ENCODE peak calls at places on chromosomes 6 and 20, in five cellular contexts. K is A549, H is esophagus squamous epithelium, E is breast epithelium, U is IMR-90. Z is an unnamed sample.

GRCh38 chr6:1453024-1453423 is 63.6 kb downstream of the FOXF2 start:
- DNase-seq in E (no peak), K (no peak), H (no peak), U (no peak), Z (no peak)

GRCh38 chr20:17947474-17947815 is 21.1 kb downstream of the SNX5 start:
- DNase-seq in H (no peak), K (no peak), U (no peak), E (no peak), Z (no peak)

GRCh38 chr20:57065646-57066045 is 200.8 kb downstream of the BMP7 start:
- DNase-seq in U (no peak), H (no peak), E (no peak), K (no peak), Z (no peak)

GRCh38 chr6:4668271-4669179 is 107.7 kb upstream of the CDYL start:
- DNase-seq in H (no peak), E (no peak), U (peak; percentile 51), K (no peak), Z (no peak)

GRCh38 chr20:16434087-16434664 is 139.1 kb downstream of the KIF16B start:
- DNase-seq in E (peak; percentile 52), H (no peak), K (peak; percentile 47), U (peak; percentile 18), Z (peak; percentile 38)

GRCh38 chr20:53677447-53678314 is 84.0 kb upstream of the ZNF217 start:
- DNase-seq in H (no peak), E (no peak), K (peak; percentile 36), U (peak; percentile 46), Z (peak; percentile 45)

GRCh38 chr6:31970604-31971271 is 1.2 kb downstream of the DXO start:
- DNase-seq in K (no peak), H (no peak), E (no peak), U (no peak), Z (no peak)

GRCh38 chr20:49742948-49743347 is 29.3 kb upstream of the B4GALT5 start:
- DNase-seq in H (no peak), K (no peak), U (no peak), E (no peak), Z (no peak)

GRCh38 chr20:5039255-5039657 is 37.9 kb upstream of the SLC23A2 start:
- DNase-seq in H (no peak), K (no peak), U (no peak), E (no peak), Z (no peak)

GRCh38 chr6:135087803-135088202 is 33.2 kb upstream of the HBS1L start:
- DNase-seq in U (no peak), K (no peak), E (no peak), H (no peak), Z (no peak)

GRCh38 chr20:30487947-30488926 is 769.2 kb upstream of the DEFB115 start:
- DNase-seq in H (no peak), E (peak; percentile 36), K (no peak), U (no peak), Z (no peak)

GRCh38 chr6:2771021-2771558 is 5.9 kb downstream of the WRNIP1 start:
- DNase-seq in K (no peak), H (no peak), U (no peak), E (no peak), Z (no peak)

GRCh38 chr6:121382467-121383121 is 48.3 kb upstream of the TBC1D32 start:
- DNase-seq in U (no peak), K (no peak), E (no peak), H (no peak), Z (no peak)

GRCh38 chr20:15767636-15768369 is 805.4 kb downstream of the KIF16B start:
- DNase-seq in K (no peak), H (no peak), U (no peak), E (no peak), Z (no peak)

GRCh38 chr6:27650620-27651370 is 177.9 kb upstream of the ZNF184 start:
- DNase-seq in K (no peak), H (no peak), U (peak; percentile 35), E (no peak), Z (no peak)

GRCh38 chr6:137013738-137014602 is 30.8 kb downstream of the IL20RA start:
- DNase-seq in K (peak; percentile 30), H (no peak), E (no peak), U (peak; percentile 60), Z (no peak)

GRCh38 chr20:43750774-43751166 is 24.0 kb upstream of the GTSF1L start:
- DNase-seq in H (no peak), K (no peak), E (no peak), U (no peak), Z (no peak)

GRCh38 chr6:35411066-35411465 is 41.1 kb upstream of the FANCE start:
- DNase-seq in E (no peak), U (no peak), K (no peak), H (no peak), Z (no peak)

GRCh38 chr20:50133474-50134217 is 19.9 kb downstream of the PEDS1 start:
- DNase-seq in K (no peak), U (no peak), E (no peak), H (no peak), Z (no peak)

GRCh38 chr6:71965404-71965803 is 79.1 kb downstream of the RIMS1 start:
- DNase-seq in K (no peak), E (no peak), U (no peak), H (no peak), Z (no peak)

GRCh38 chr6:155212106-155212505 is 51.7 kb upstream of the CLDN20 start:
- DNase-seq in H (no peak), K (no peak), U (no peak), E (no peak), Z (no peak)

GRCh38 chr6:169099411-169100202 is 154.0 kb downstream of the THBS2 start:
- DNase-seq in K (no peak), H (no peak), E (no peak), U (peak; percentile 70), Z (no peak)

GRCh38 chr20:32555584-32555983 is 29.5 kb downstream of the NOL4L start:
- DNase-seq in H (no peak), U (no peak), E (no peak), K (no peak), Z (peak; percentile 3)

GRCh38 chr6:161918154-161918553 is 644.3 kb upstream of the AGPAT4 start:
- DNase-seq in K (peak; percentile 7), E (no peak), H (no peak), U (peak; percentile 38), Z (no peak)

GRCh38 chr20:16922834-16923233 is 174.7 kb downstream of the OTOR start:
- DNase-seq in K (no peak), U (peak; percentile 95), E (no peak), H (no peak), Z (no peak)

GRCh38 chr20:12241065-12241464 is 323.4 kb downstream of the BTBD3 start:
- DNase-seq in H (no peak), U (no peak), E (no peak), K (no peak), Z (no peak)

GRCh38 chr20:63939061-63939935 is 16.9 kb downstream of the UCKL1 start:
- DNase-seq in H (no peak), E (no peak), K (no peak), U (no peak), Z (peak; percentile 56)

GRCh38 chr6:158867381-158868121 is 48.4 kb upstream of the EZR start:
- DNase-seq in U (no peak), K (no peak), H (no peak), E (no peak), Z (no peak)

GRCh38 chr20:50048420-50049166 is 64.4 kb downstream of the UBE2V1 start:
- DNase-seq in E (no peak), H (no peak), K (no peak), U (peak; percentile 14), Z (peak; percentile 26)

GRCh38 chr6:140344149-140344913 is 969.9 kb upstream of the CITED2 start:
- DNase-seq in E (no peak), H (no peak), U (peak; percentile 67), K (no peak), Z (no peak)

DNA sequence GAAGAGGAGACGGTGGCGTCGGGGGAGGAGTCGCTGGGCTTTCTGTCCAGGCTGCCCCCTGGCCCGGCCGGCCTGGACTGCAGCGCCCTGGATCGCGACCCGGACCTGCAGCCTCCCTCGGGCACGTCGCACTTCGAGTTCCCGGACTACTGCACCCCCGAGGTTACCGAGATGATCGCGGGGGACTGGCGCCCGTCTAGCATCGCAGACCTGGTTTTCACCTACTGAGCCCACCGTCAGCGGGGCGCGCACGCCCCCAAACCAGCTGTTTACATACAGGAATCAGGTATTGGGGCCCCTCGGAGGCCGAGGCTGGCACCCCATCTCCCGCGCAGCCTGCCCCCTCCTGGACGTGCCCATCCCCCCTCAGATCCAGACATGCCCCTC is 1.3 kb downstream of the SOX12 start:
- DNase-seq in U (no peak), E (no peak), K (peak; percentile 46), H (no peak), Z (no peak)
- H3K27ac ChIP-seq in U (peak overlapping the region; percentile 97), E (peak overlapping the region; percentile 98), K (peak overlapping the region; percentile 95), H (peak overlapping the region; percentile 89), Z (peak overlapping the region; percentile 98)

GRCh38 chr6:16414205-16414604 is 175.8 kb downstream of the GMPR start:
- DNase-seq in H (no peak), U (no peak), E (no peak), K (no peak), Z (no peak)
- TF ChIP-seq POLR2A in H (no peak), U (no peak), E (no peak), K (no peak), Z (no peak)

DNA sequence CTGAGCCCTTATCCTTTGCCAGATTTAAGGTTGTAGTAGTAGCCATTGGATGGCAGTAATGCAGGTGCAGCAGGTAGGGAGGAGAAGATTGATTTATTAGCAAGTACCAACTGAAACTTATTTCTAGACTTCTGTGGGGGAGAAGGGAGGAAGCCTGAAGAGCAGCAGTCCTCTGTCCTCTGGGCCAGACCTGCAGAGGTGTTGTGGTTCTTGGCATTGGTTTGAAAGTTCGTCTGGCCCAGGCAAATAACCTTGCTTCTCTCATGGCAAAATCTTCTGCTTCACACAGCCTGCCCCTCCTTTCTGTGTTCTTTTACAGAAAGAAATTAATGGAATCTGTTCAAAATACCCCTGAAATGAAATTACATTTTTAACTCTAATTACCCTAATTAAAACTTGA is 24.5 kb downstream of the RALY start:
- DNase-seq in H (no peak), U (no peak), E (no peak), K (no peak), Z (no peak)
- H3K4me1 ChIP-seq in H (no peaks in the 10 kb centered on the region), U (peaks cover 16% of the 10 kb centered on the region), E (peaks cover 2% of the 10 kb centered on the region), K (peaks cover 20% of the 10 kb centered on the region), Z (peaks cover 66% of the 10 kb centered on the region)

GRCh38 chr6:29731281-29731680 is 8.0 kb downstream of the HLA-F start:
- DNase-seq in U (no peak), H (no peak), K (no peak), E (no peak), Z (no peak)
- H3K27ac ChIP-seq in U (no peak overlapping the region), H (no peak overlapping the region), K (no peak overlapping the region), E (no peak overlapping the region), Z (no peak overlapping the region)